ENCODE peak calls at places on chromosomes 12 and 14, in ten cellular contexts. E is Peyer's patch; P is A549; D is lung; A is CD8-positive, alpha-beta memory T cell; J is body of pancreas; K is AG04450; C is kidney; Q is neural progenitor cell; U is pancreas. G is an unnamed sample. For H3K9me3, the result is how much of the 10 kb centered on the place peaks cover.

GRCh38 chr14:95774265-95775160 is 60.6 kb upstream of the TCL1A start:
- DNase-seq in E (no peak), P (peak), D (peak), A (peak), J (peak), K (no peak), C (no peak), Q (peak), U (peak), G (peak)

GRCh38 chr14:100334904-100335303 is 11.8 kb downstream of the SLC25A47 start:
- DNase-seq in E (peak), P (no peak), D (no peak), A (no peak), J (no peak), K (no peak), C (no peak), Q (no peak), U (no peak), G (no peak)

GRCh38 chr12:100251917-100252316 is 15.0 kb downstream of the DEPDC4 start:
- DNase-seq in E (no peak), P (peak), D (peak), A (no peak), J (peak), K (no peak), C (no peak), Q (no peak), U (peak), G (no peak)

GRCh38 chr14:88005050-88005481 is at the start of gene GPR65:
- DNase-seq in E (no peak), P (no peak), D (no peak), A (no peak), J (no peak), K (no peak), C (no peak), Q (no peak), U (no peak), G (peak)

GRCh38 chr12:115794659-115795081 is 482.8 kb downstream of the MED13L start:
- DNase-seq in E (no peak), P (peak), D (no peak), A (no peak), J (no peak), K (no peak), C (no peak), Q (no peak), U (no peak), G (no peak)

GRCh38 chr12:40168868-40169267 is 55.9 kb upstream of the LRRK2 start:
- DNase-seq in E (no peak), P (no peak), D (no peak), A (no peak), J (no peak), K (no peak), C (no peak), Q (no peak), U (no peak), G (no peak)

GRCh38 chr12:2335109-2335508 is 282.3 kb downstream of the CACNA1C start:
- DNase-seq in E (no peak), P (no peak), D (no peak), A (no peak), J (no peak), K (no peak), C (no peak), Q (no peak), U (no peak), G (no peak)

GRCh38 chr14:68807148-68807600 is 14.3 kb upstream of the ZFP36L1 start:
- DNase-seq in E (peak), P (peak), D (peak), A (no peak), J (peak), K (peak), C (peak), Q (no peak), U (peak), G (no peak)

GRCh38 chr14:59358105-59358504 is 107.1 kb downstream of the GPR135 start:
- DNase-seq in E (no peak), P (peak), D (peak), A (no peak), J (no peak), K (no peak), C (no peak), Q (peak), U (no peak), G (no peak)

GRCh38 chr12:53205747-53206146 is 1.3 kb downstream of the ITGB7 start:
- DNase-seq in E (peak), P (no peak), D (no peak), A (peak), J (no peak), K (peak), C (peak), Q (no peak), U (no peak), G (peak)

GRCh38 chr14:91228112-91229004 is 16.1 kb downstream of the GPR68 start:
- DNase-seq in E (no peak), P (no peak), D (no peak), A (peak), J (no peak), K (no peak), C (no peak), Q (no peak), U (no peak), G (peak)

GRCh38 chr12:11814362-11814761 is 164.9 kb downstream of the ETV6 start:
- DNase-seq in E (no peak), P (no peak), D (no peak), A (no peak), J (no peak), K (peak), C (no peak), Q (no peak), U (no peak), G (no peak)

GRCh38 chr14:50669441-50669986 is 1.4 kb upstream of the SAV1 start:
- DNase-seq in E (no peak), P (no peak), D (no peak), A (no peak), J (no peak), K (no peak), C (no peak), Q (peak), U (no peak), G (no peak)

GRCh38 chr14:29242755-29243340 is 476.3 kb downstream of the FOXG1 start:
- DNase-seq in E (no peak), P (no peak), D (no peak), A (no peak), J (no peak), K (no peak), C (no peak), Q (no peak), U (no peak), G (no peak)

GRCh38 chr12:57755454-57756372 is 810 bp downstream of the MARCHF9 start:
- DNase-seq in E (peak), P (no peak), D (no peak), A (peak), J (peak), K (no peak), C (peak), Q (peak), U (peak), G (peak)

GRCh38 chr12:7319934-7320333 is 16.1 kb downstream of the ACSM4 start:
- DNase-seq in E (no peak), P (no peak), D (no peak), A (no peak), J (no peak), K (no peak), C (no peak), Q (no peak), U (no peak), G (no peak)

GRCh38 chr12:59166457-59166856 is 246.2 kb upstream of the LRIG3 start:
- DNase-seq in E (no peak), P (no peak), D (no peak), A (no peak), J (no peak), K (no peak), C (no peak), Q (no peak), U (no peak), G (no peak)

GRCh38 chr12:4809013-4809448 is 88.8 kb downstream of the GALNT8 start:
- DNase-seq in E (no peak), P (no peak), D (no peak), A (peak), J (no peak), K (no peak), C (no peak), Q (peak), U (no peak), G (peak)

GRCh38 chr12:9751204-9752144 is 9.2 kb downstream of the CD69 start:
- DNase-seq in E (no peak), P (peak), D (no peak), A (no peak), J (no peak), K (no peak), C (no peak), Q (peak), U (no peak), G (peak)

GRCh38 chr14:106506901-106507305 is 980.5 kb downstream of the TMEM121 start:
- DNase-seq in E (no peak), P (no peak), D (no peak), A (peak), J (no peak), K (no peak), C (no peak), Q (no peak), U (no peak), G (peak)

GRCh38 chr14:32657081-32657480 is 281.6 kb upstream of the NPAS3 start:
- DNase-seq in E (no peak), P (peak), D (peak), A (no peak), J (no peak), K (peak), C (peak), Q (no peak), U (peak), G (no peak)

GRCh38 chr14:24312736-24313507 is 1.6 kb downstream of the LTB4R start:
- DNase-seq in E (no peak), P (no peak), D (no peak), A (no peak), J (no peak), K (no peak), C (no peak), Q (no peak), U (no peak), G (peak)

GRCh38 chr12:72191761-72192160 is 80.4 kb upstream of the TRHDE start:
- DNase-seq in E (no peak), P (no peak), D (no peak), A (no peak), J (no peak), K (no peak), C (no peak), Q (no peak), U (no peak), G (no peak)

GRCh38 chr12:9109737-9110491 is 5.8 kb downstream of the A2M start:
- DNase-seq in E (no peak), P (no peak), D (no peak), A (no peak), J (no peak), K (no peak), C (no peak), Q (no peak), U (no peak), G (no peak)

GRCh38 chr14:74558655-74559054 is 53.4 kb downstream of the LTBP2 start:
- DNase-seq in E (no peak), P (no peak), D (no peak), A (no peak), J (no peak), K (no peak), C (no peak), Q (no peak), U (no peak), G (no peak)

GRCh38 chr12:76881152-76881551 is 2.3 kb upstream of the CSRP2 start:
- DNase-seq in E (no peak), P (no peak), D (no peak), A (no peak), J (no peak), K (no peak), C (no peak), Q (no peak), U (no peak), G (no peak)

GRCh38 chr12:24851816-24852337 is 97.0 kb downstream of the BCAT1 start:
- DNase-seq in E (no peak), P (no peak), D (no peak), A (no peak), J (no peak), K (no peak), C (no peak), Q (no peak), U (no peak), G (no peak)

GRCh38 chr14:97994020-97994531 is 1196.9 kb downstream of the VRK1 start:
- DNase-seq in E (no peak), P (no peak), D (no peak), A (no peak), J (no peak), K (no peak), C (no peak), Q (no peak), U (no peak), G (peak)

GRCh38 chr14:94393474-94393873 is 5.1 kb upstream of the SERPINA1 start:
- DNase-seq in E (no peak), P (no peak), D (no peak), A (no peak), J (no peak), K (no peak), C (no peak), Q (no peak), U (no peak), G (no peak)

GRCh38 chr12:89796798-89797382 is 88.3 kb upstream of the ATP2B1 start:
- DNase-seq in E (no peak), P (no peak), D (no peak), A (no peak), J (no peak), K (no peak), C (no peak), Q (no peak), U (no peak), G (no peak)

GRCh38 chr14:103558071-103558882 is 4.2 kb downstream of the BAG5 start:
- DNase-seq in E (no peak), P (no peak), D (no peak), A (no peak), J (no peak), K (no peak), C (peak), Q (no peak), U (no peak), G (no peak)

GRCh38 chr12:52992699-52993557 is 13.3 kb upstream of the EIF4B start:
- DNase-seq in E (peak), P (peak), D (no peak), A (no peak), J (peak), K (no peak), C (no peak), Q (no peak), U (no peak), G (no peak)

GRCh38 chr12:40405419-40405818 is 180.6 kb downstream of the LRRK2 start:
- DNase-seq in E (no peak), P (no peak), D (no peak), A (no peak), J (no peak), K (no peak), C (no peak), Q (peak), U (no peak), G (no peak)

GRCh38 chr12:14086838-14087237 is 105.4 kb upstream of the GRIN2B start:
- DNase-seq in E (no peak), P (no peak), D (no peak), A (no peak), J (no peak), K (no peak), C (no peak), Q (no peak), U (no peak), G (no peak)

GRCh38 chr14:56846970-56847928 is 37.0 kb upstream of the OTX2 start:
- DNase-seq in E (no peak), P (no peak), D (no peak), A (no peak), J (no peak), K (no peak), C (no peak), Q (no peak), U (no peak), G (no peak)

GRCh38 chr14:101508948-101509729 is 52.2 kb upstream of the DIO3 start:
- DNase-seq in E (peak), P (no peak), D (no peak), A (no peak), J (peak), K (no peak), C (peak), Q (no peak), U (no peak), G (no peak)

GRCh38 chr12:109597795-109598427 is 24.3 kb downstream of the MVK start:
- DNase-seq in E (peak), P (peak), D (peak), A (peak), J (peak), K (peak), C (peak), Q (peak), U (peak), G (no peak)
- H3K4me3 ChIP-seq in E (no peak), P (no peak), D (no peak), A (no peak), J (no peak), K (no peak), C (peak), Q (no peak), U (no peak), G (no peak)

GRCh38 chr12:34603382-34604035 is 581.2 kb downstream of the ALG10 start:
- DNase-seq in E (peak), P (no peak), D (no peak), A (no peak), J (no peak), K (no peak), C (peak), Q (no peak), U (no peak), G (no peak)

GRCh38 chr12:34602213-34602940 is 580.1 kb downstream of the ALG10 start:
- DNase-seq in E (peak), P (no peak), D (peak), A (no peak), J (no peak), K (no peak), C (peak), Q (no peak), U (no peak), G (no peak)

GRCh38 chr12:34600592-34601462 is 578.5 kb downstream of the ALG10 start:
- DNase-seq in E (peak), P (no peak), D (no peak), A (no peak), J (no peak), K (no peak), C (peak), Q (no peak), U (no peak), G (no peak)

GRCh38 chr12:34599530-34600513 is 577.5 kb downstream of the ALG10 start:
- DNase-seq in E (peak), P (no peak), D (peak), A (no peak), J (no peak), K (no peak), C (peak), Q (no peak), U (no peak), G (no peak)

GRCh38 chr12:34601689-34602088 is 579.4 kb downstream of the ALG10 start:
- DNase-seq in E (peak), P (no peak), D (no peak), A (no peak), J (no peak), K (no peak), C (peak), Q (no peak), U (no peak), G (no peak)
- H3K9me3 ChIP-seq in E (under half), P (under half), D (under half), A (under half), J (half or more), K (half or more), C (under half), Q (under half), U (under half), G (under half)

GRCh38 chr12:69903548-69903947 is 78.5 kb downstream of the MYRFL start:
- DNase-seq in E (no peak), P (no peak), D (no peak), A (no peak), J (no peak), K (no peak), C (no peak), Q (no peak), U (no peak), G (no peak)
- H3K4me3 ChIP-seq in E (no peak), P (no peak), D (no peak), A (no peak), J (no peak), K (no peak), C (no peak), Q (no peak), U (no peak), G (no peak)

GRCh38 chr14:71169028-71169427 is 261.8 kb downstream of the PCNX1 start:
- DNase-seq in E (no peak), P (peak), D (no peak), A (no peak), J (no peak), K (no peak), C (no peak), Q (no peak), U (no peak), G (no peak)
- H3K9me3 ChIP-seq in E (under half), P (under half), D (under half), A (under half), J (under half), K (under half), C (under half), Q (under half), U (under half), G (under half)

DNA sequence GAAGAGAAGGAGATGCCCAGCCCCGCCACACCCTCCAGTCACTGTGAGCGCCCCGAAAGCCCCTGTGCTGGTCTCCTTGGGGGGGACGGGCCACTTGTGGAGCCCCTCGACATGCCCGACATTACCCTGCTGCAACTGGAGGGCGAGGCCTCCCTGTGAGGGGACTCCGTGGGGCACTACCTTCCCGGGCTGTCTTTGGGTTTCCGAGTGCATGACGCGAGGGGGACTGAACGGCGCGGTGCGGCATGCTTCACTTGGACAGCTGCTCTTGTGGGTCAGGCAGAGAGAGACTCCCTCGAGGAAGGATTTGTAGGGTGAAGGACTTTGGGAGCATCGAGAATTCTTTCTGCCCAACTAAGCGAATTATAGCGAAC is 1.1 kb downstream of the CCDC184 start:
- DNase-seq in E (no peak), P (no peak), D (no peak), A (no peak), J (no peak), K (no peak), C (no peak), Q (peak), U (no peak), G (no peak)
- H3K4me3 ChIP-seq in E (peak), P (no peak), D (no peak), A (no peak), J (no peak), K (no peak), C (no peak), Q (peak), U (peak), G (peak)

G was measured in CD4-positive, alpha-beta memory T cell.